ENCODE peak calls at places on chromosomes 6 and 20, in seven cellular contexts. T is Daoy; I is heart left ventricle; M is HFFc6; B is stimulated activated CD4-positive, alpha-beta T cell treated with anti-CD3 and anti-CD28 coated beads, Interleukin-2, amount 100 ng/mL, for 48 hours; Y is activated CD4-positive, alpha-beta memory T cell treated with anti-CD3 and anti-CD28 coated beads, Interleukin-2, amount 10 ng/mL, durations not matched to agents 7 days and 5 days; X is mesendoderm. O is an unnamed sample.

GRCh38 chr20:57902478-57902877 is 192.7 kb upstream of the PMEPA1 start:
- DNase-seq in B (no peak), I (no peak), Y (no peak), M (peak), X (no peak), T (peak), O (no peak)

GRCh38 chr20:48006036-48006833 is 221.0 kb upstream of the SULF2 start:
- DNase-seq in Y (no peak), T (no peak), X (no peak), M (no peak), B (no peak), I (no peak), O (no peak)

GRCh38 chr20:58713801-58714339 is 21.3 kb downstream of the NPEPL1 start:
- DNase-seq in I (peak), B (no peak), T (no peak), X (no peak), Y (peak), M (no peak), O (no peak)

GRCh38 chr6:128046033-128046432 is 145.2 kb upstream of the THEMIS start:
- DNase-seq in M (no peak), I (no peak), X (no peak), B (no peak), T (no peak), Y (no peak), O (no peak)

GRCh38 chr6:169450097-169450496 is 196.5 kb upstream of the THBS2 start:
- DNase-seq in I (no peak), B (no peak), M (no peak), X (peak), T (peak), Y (no peak), O (no peak)

GRCh38 chr20:5033566-5033965 is 32.3 kb upstream of the SLC23A2 start:
- DNase-seq in T (no peak), B (no peak), X (no peak), I (no peak), M (peak), Y (no peak), O (no peak)

GRCh38 chr6:7828123-7828522 is 82.5 kb downstream of the TXNDC5 start:
- DNase-seq in T (no peak), B (no peak), Y (no peak), M (no peak), X (no peak), I (no peak), O (no peak)

GRCh38 chr20:47256665-47257236 is 99.7 kb downstream of the ZMYND8 start:
- DNase-seq in T (no peak), B (no peak), M (peak), X (no peak), Y (no peak), I (no peak), O (no peak)

GRCh38 chr6:1625352-1625773 is 15.6 kb downstream of the FOXC1 start:
- DNase-seq in X (peak), B (no peak), Y (no peak), T (no peak), M (no peak), I (no peak), O (no peak)

GRCh38 chr6:110329729-110330436 is 28.3 kb downstream of the METTL24 start:
- DNase-seq in X (no peak), B (no peak), Y (no peak), T (peak), I (no peak), M (peak), O (no peak)

GRCh38 chr6:149963212-149963461 is 606 bp upstream of the ULBP1 start:
- DNase-seq in M (peak), Y (peak), T (peak), B (no peak), I (no peak), X (peak), O (no peak)

GRCh38 chr6:104019075-104019474 is 840.6 kb downstream of the HACE1 start:
- DNase-seq in M (no peak), Y (no peak), I (no peak), X (no peak), B (no peak), T (no peak), O (no peak)

GRCh38 chr6:44805239-44805849 is 417.8 kb downstream of the CDC5L start:
- DNase-seq in I (no peak), T (no peak), X (no peak), B (no peak), Y (no peak), M (peak), O (peak)

GRCh38 chr6:53148684-53149083 is at the start of gene GCM1:
- DNase-seq in X (no peak), Y (no peak), I (no peak), M (no peak), B (no peak), T (no peak), O (no peak)

GRCh38 chr6:161367472-161367871 is 93.6 kb upstream of the AGPAT4 start:
- DNase-seq in X (no peak), M (no peak), Y (no peak), T (no peak), I (no peak), B (no peak), O (no peak)